ENCODE peak calls at places on chromosomes 16 and 17, in nine cellular contexts. O is retinal pigment epithelial cell, S is fibroblast of mammary gland, T is PC-3, E is IMR-90, N is heart left ventricle, K is thoracic aorta, Z is WERI-Rb-1, W is endothelial cell. F is an unnamed sample.

GRCh38 chr16:67156146-67156844 is 3.4 kb downstream of the TRADD start:
- DNase-seq in O (no peak), S (no peak), T (no peak), E (no peak), N (no peak), K (no peak), Z (no peak), W (no peak), F (no peak)

GRCh38 chr16:85616608-85617311 is 3.6 kb downstream of the GSE1 start:
- DNase-seq in O (no peak), S (no peak), T (no peak), E (no peak), N (peak; percentile 56), K (no peak), Z (no peak), W (no peak), F (no peak)

GRCh38 chr17:53570731-53571130 is 252.0 kb upstream of the KIF2B start:
- DNase-seq in O (no peak), S (no peak), T (no peak), E (no peak), N (no peak), K (no peak), Z (no peak), W (no peak), F (no peak)

GRCh38 chr17:64358261-64358788 is 32.3 kb downstream of the PECAM1 start:
- DNase-seq in O (no peak), S (peak; percentile 83), T (no peak), E (no peak), N (no peak), K (no peak), Z (no peak), W (no peak), F (peak; percentile 41)

GRCh38 chr17:27408891-27409290 is 47.4 kb upstream of the KSR1 start:
- DNase-seq in O (no peak), S (peak; percentile 49), T (no peak), E (peak; percentile 38), N (no peak), K (no peak), Z (no peak), W (no peak), F (peak; percentile 55)

GRCh38 chr16:7278636-7279035 is 54.0 kb upstream of the RBFOX1 start:
- DNase-seq in O (no peak), S (no peak), T (no peak), E (no peak), N (no peak), K (no peak), Z (no peak), W (no peak), F (no peak)

GRCh38 chr17:41026668-41027471 is at the start of gene KRTAP1-5:
- DNase-seq in O (no peak), S (peak; percentile 88), T (peak; percentile 58), E (peak; percentile 91), N (no peak), K (no peak), Z (no peak), W (no peak), F (peak; percentile 38)

GRCh38 chr16:50665128-50665878 is 15.8 kb downstream of the SNX20 start:
- DNase-seq in O (peak; percentile 9), S (peak; percentile 64), T (peak; percentile 79), E (peak; percentile 57), N (peak; percentile 80), K (no peak), Z (peak; percentile 78), W (peak; percentile 96), F (peak; percentile 69)

GRCh38 chr16:17266606-17267313 is 204.0 kb downstream of the XYLT1 start:
- DNase-seq in O (no peak), S (no peak), T (no peak), E (no peak), N (no peak), K (no peak), Z (no peak), W (no peak), F (no peak)

GRCh38 chr16:11949527-11949926 is 7.7 kb upstream of the NPIPB2 start:
- DNase-seq in O (no peak), S (peak; percentile 63), T (peak; percentile 68), E (peak; percentile 47), N (peak; percentile 18), K (no peak), Z (peak; percentile 75), W (peak; percentile 40), F (peak; percentile 56)

GRCh38 chr16:8905795-8906591 is 23.8 kb downstream of the LITAFD start:
- DNase-seq in O (no peak), S (no peak), T (no peak), E (no peak), N (no peak), K (no peak), Z (no peak), W (no peak), F (no peak)

GRCh38 chr16:8904018-8904430 is 21.9 kb downstream of the LITAFD start:
- DNase-seq in O (no peak), S (no peak), T (no peak), E (no peak), N (no peak), K (no peak), Z (no peak), W (no peak), F (no peak)

GRCh38 chr16:8903004-8903403 is 20.9 kb downstream of the LITAFD start:
- DNase-seq in O (no peak), S (no peak), T (no peak), E (no peak), N (no peak), K (no peak), Z (no peak), W (no peak), F (no peak)

GRCh38 chr16:8907096-8907495 is 24.9 kb downstream of the LITAFD start:
- DNase-seq in O (no peak), S (no peak), T (no peak), E (no peak), N (no peak), K (no peak), Z (no peak), W (no peak), F (no peak)

GRCh38 chr16:8905168-8905762 is 23.1 kb downstream of the LITAFD start:
- DNase-seq in O (no peak), S (peak; percentile 59), T (peak; percentile 29), E (peak; percentile 45), N (no peak), K (no peak), Z (peak; percentile 37), W (no peak), F (peak; percentile 25)
- TF ChIP-seq CTCF in O (peak; percentile 71), S (peak; percentile 64), T (peak; percentile 46), E (peak; percentile 49), N (peak; percentile 43), K (no peak), Z (peak; percentile 74), W (no peak), F (peak; percentile 34)

DNA sequence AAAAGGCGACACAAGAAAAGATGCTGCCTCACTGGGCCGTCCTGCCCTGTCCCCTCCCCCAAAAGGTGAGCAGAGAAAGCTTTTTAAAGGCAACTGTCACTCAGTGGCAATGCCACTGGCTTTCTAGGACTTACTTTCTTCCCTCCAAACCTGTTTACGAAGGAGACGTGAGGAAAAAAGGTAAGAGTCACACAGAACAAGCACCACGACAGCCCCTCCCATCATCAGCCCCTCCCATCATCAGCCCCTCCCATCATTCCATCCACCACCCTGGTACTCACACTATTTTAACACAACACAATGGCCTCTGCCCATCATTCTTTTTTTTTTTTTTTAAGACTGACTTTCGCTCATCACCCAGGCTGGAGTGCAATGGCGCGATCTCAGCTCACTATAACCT is 77.1 kb downstream of the NXN start:
- DNase-seq in O (no peak), S (no peak), T (no peak), E (no peak), N (no peak), K (no peak), Z (no peak), W (no peak), F (no peak)
- TF ChIP-seq CTCF in O (no peak), S (no peak), T (no peak), E (no peak), N (no peak), K (no peak), Z (no peak), W (no peak), F (no peak)

GRCh38 chr16:24318670-24319069 is 62.5 kb downstream of the CACNG3 start:
- DNase-seq in O (no peak), S (no peak), T (no peak), E (no peak), N (no peak), K (no peak), Z (no peak), W (no peak), F (no peak)
- TF ChIP-seq CTCF in O (no peak), S (no peak), T (no peak), E (no peak), N (no peak), K (no peak), Z (peak; percentile 52), W (no peak), F (no peak)

GRCh38 chr17:68871447-68871846 is 83.7 kb downstream of the ABCA8 start:
- DNase-seq in O (no peak), S (no peak), T (no peak), E (no peak), N (no peak), K (no peak), Z (no peak), W (no peak), F (no peak)
- TF ChIP-seq CTCF in O (no peak), S (no peak), T (no peak), E (no peak), N (no peak), K (no peak), Z (no peak), W (no peak), F (no peak)